ENCODE peak calls at places on chromosomes 3 and 15, in four cellular contexts. W, J, C and M are unnamed samples.

GRCh38 chr15:58282060-58282708 is 144.0 kb downstream of the AQP9 start:
- DNase-seq in J (no peak), C (peak; percentile 24), W (peak; percentile 58), M (no peak)

GRCh38 chr15:74156678-74157411 is 16.7 kb upstream of the ISLR start:
- DNase-seq in J (no peak), C (no peak), W (no peak), M (peak; percentile 3)

GRCh38 chr3:51975857-51976549 is 1.1 kb downstream of the ABHD14A start:
- DNase-seq in W (peak; percentile 50), C (peak; percentile 68), J (no peak), M (peak; percentile 54)

GRCh38 chr15:84570164-84570692 is 30.6 kb upstream of the ZSCAN2 start:
- DNase-seq in C (peak; percentile 65), W (no peak), J (no peak), M (peak; percentile 25)

GRCh38 chr15:78714890-78715289 is 73.9 kb upstream of the CHRNB4 start:
- DNase-seq in C (no peak), J (no peak), W (peak; percentile 38), M (no peak)

GRCh38 chr3:172709776-172710708 is 825 bp downstream of the NCEH1 start:
- DNase-seq in C (peak; percentile 16), J (no peak), W (no peak), M (peak; percentile 39)

GRCh38 chr15:101614761-101615160 is 37.4 kb downstream of the TM2D3 start:
- DNase-seq in J (no peak), W (no peak), C (no peak), M (no peak)

GRCh38 chr3:123735456-123735855 is 148.7 kb downstream of the MYLK start:
- DNase-seq in J (no peak), C (no peak), W (no peak), M (no peak)

GRCh38 chr3:124229836-124230235 is 237.9 kb upstream of the ROPN1 start:
- DNase-seq in C (no peak), J (no peak), W (no peak), M (no peak)

GRCh38 chr3:157436583-157437300 is at the start of gene PTX3:
- DNase-seq in C (no peak), J (no peak), W (no peak), M (peak; percentile 30)

GRCh38 chr15:71806452-71806931 is 3.9 kb upstream of the NR2E3 start:
- DNase-seq in J (no peak), C (no peak), W (no peak), M (no peak)

GRCh38 chr3:169710619-169711018 is 47.1 kb upstream of the MECOM start:
- DNase-seq in C (no peak), W (no peak), J (no peak), M (no peak)

GRCh38 chr3:183435701-183436100 is 7.3 kb upstream of the MCF2L2 start:
- DNase-seq in J (peak; percentile 34), W (no peak), C (no peak), M (no peak)

GRCh38 chr3:161403251-161403650 is 31.9 kb upstream of the SPTSSB start:
- DNase-seq in C (no peak), J (no peak), W (no peak), M (no peak)

GRCh38 chr3:44845528-44846520 is 15.9 kb upstream of the TMEM42 start:
- DNase-seq in J (no peak), W (no peak), C (no peak), M (no peak)

GRCh38 chr15:92803852-92804609 is 96.1 kb upstream of the CHD2 start:
- DNase-seq in C (peak; percentile 72), W (peak; percentile 100), J (peak; percentile 65), M (no peak)

GRCh38 chr3:128488995-128489859 is 3.8 kb downstream of the GATA2 start:
- DNase-seq in C (peak; percentile 54), J (no peak), W (peak; percentile 65), M (peak; percentile 79)

GRCh38 chr3:79767194-79767952 is 425 bp downstream of the ROBO1 start:
- DNase-seq in W (no peak), J (no peak), C (no peak), M (peak; percentile 49)

GRCh38 chr3:42605550-42606173 is 5.2 kb downstream of the NKTR start:
- DNase-seq in J (no peak), W (peak; percentile 45), C (peak; percentile 41), M (no peak)

GRCh38 chr3:29307229-29307796 is 26.4 kb downstream of the RBMS3 start:
- DNase-seq in W (no peak), J (no peak), C (no peak), M (no peak)

GRCh38 chr15:74901612-74902063 is 5.0 kb downstream of the FAM219B start:
- DNase-seq in J (no peak), W (peak; percentile 49), C (peak; percentile 76), M (peak; percentile 81)

GRCh38 chr3:42025388-42026138 is 63.7 kb upstream of the ULK4 start:
- DNase-seq in C (peak; percentile 87), W (no peak), J (no peak), M (peak; percentile 64)

GRCh38 chr3:23806322-23807160 is 786 bp downstream of the UBE2E1 start:
- DNase-seq in W (no peak), J (no peak), C (peak; percentile 74), M (peak; percentile 41)

GRCh38 chr3:49903451-49904424 is at the start of gene MST1R:
- DNase-seq in C (peak; percentile 90), J (peak; percentile 28), W (peak; percentile 27), M (peak; percentile 59)
- TF ChIP-seq BHLHE40 in C (no peak), J (peak; percentile 9), W (peak; percentile 10), M (no peak)

GRCh38 chr3:84439476-84439875 is 519.3 kb upstream of the CADM2 start:
- DNase-seq in J (no peak), C (no peak), W (no peak), M (no peak)

GRCh38 chr3:84444726-84445521 is 513.9 kb upstream of the CADM2 start:
- DNase-seq in W (no peak), J (no peak), C (no peak), M (no peak)

DNA sequence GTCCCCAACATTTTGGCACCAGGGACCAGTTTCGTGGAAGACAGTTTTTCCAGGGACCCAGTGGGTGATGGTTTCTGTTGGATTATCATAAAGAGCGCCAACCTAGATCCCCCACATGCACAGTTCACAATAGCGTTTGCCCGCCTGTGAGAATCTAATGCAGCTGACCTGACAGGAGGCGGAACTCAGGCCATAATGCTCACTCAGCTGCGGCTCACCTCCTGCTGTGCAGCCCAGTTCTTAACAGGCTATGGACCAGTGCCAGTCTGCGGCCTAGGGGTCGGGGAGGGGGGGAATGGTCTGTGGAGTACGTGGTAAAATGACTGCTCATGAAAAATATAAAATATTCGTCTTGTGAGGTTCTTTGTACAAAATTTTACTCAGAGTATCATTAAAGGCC is 518.5 kb upstream of the CADM2 start:
- DNase-seq in J (no peak), C (no peak), W (no peak), M (no peak)
- TF ChIP-seq SP1 in J (no peak), C (no peak), W (no peak), M (no peak)

DNA sequence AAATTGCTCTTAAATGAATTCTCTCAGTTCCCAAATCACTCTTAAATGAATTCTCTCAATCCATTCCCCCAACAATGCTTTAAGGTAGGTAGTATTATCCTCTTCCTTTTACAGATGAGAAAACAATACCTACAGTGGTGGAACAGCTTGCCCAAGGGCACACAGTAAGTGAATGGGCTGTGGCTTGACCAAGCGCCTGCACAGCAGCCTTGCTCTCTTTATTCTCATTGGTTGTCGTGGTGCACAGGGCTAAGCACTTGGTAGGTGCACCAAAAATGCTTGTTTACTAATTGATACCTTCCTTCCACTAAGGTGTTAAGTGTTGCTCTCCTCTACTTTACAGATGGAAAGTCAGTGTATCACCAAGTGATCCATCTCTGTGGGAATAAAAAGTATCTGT is 43.3 kb downstream of the FAM43A start:
- DNase-seq in C (no peak), W (no peak), J (no peak), M (no peak)
- TF ChIP-seq FOXM1 in C (no peak), W (no peak), J (no peak), M (no peak)

GRCh38 chr3:147582642-147583041 is 173.5 kb downstream of the ZIC1 start:
- DNase-seq in W (no peak), C (no peak), J (no peak), M (no peak)
- TF ChIP-seq BHLHE40 in W (no peak), C (no peak), J (no peak), M (no peak)

DNA sequence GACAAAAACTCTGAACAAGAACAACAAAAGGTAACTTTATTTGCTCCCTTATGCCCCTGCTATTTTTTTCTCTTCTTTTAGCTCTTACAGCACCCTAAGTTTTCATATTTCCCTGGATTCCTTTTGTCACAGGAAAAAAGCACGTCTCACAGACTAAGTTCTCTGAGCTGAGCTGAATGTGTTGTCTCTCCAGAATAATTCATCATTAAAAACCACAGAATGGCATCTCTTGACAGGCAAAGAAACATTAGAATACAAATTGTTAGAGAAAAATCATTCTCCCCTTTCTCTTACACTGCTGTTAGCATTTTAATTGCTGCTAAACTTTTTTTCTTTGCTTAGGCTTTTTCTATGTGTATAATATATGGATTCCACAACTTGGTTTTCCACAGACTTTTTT is 48.7 kb upstream of the SECISBP2L start:
- DNase-seq in C (no peak), W (no peak), J (no peak), M (no peak)
- TF ChIP-seq SP1 in C (no peak), W (no peak), J (no peak), M (no peak)

GRCh38 chr3:143099213-143099612 is 20.4 kb upstream of the CHST2 start:
- DNase-seq in J (no peak), C (no peak), W (no peak), M (no peak)
- TF ChIP-seq FOXM1 in J (no peak), C (no peak), W (no peak), M (no peak)

GRCh38 chr15:90868261-90868689 is at the start of gene FURIN:
- DNase-seq in C (peak; percentile 57), W (no peak), J (no peak), M (no peak)
- TF ChIP-seq BHLHE40 in C (no peak), W (no peak), J (no peak), M (no peak)

GRCh38 chr3:129503387-129504010 is 24.9 kb upstream of the RHO start:
- DNase-seq in J (no peak), W (no peak), C (no peak), M (no peak)

GRCh38 chr3:129504471-129505100 is 23.9 kb upstream of the RHO start:
- DNase-seq in J (no peak), W (no peak), C (no peak), M (no peak)

GRCh38 chr3:129501630-129502029 is 26.8 kb upstream of the RHO start:
- DNase-seq in C (no peak), J (no peak), W (no peak), M (no peak)

GRCh38 chr3:129502641-129503386 is 25.6 kb upstream of the RHO start:
- DNase-seq in J (no peak), C (no peak), W (no peak), M (no peak)

DNA sequence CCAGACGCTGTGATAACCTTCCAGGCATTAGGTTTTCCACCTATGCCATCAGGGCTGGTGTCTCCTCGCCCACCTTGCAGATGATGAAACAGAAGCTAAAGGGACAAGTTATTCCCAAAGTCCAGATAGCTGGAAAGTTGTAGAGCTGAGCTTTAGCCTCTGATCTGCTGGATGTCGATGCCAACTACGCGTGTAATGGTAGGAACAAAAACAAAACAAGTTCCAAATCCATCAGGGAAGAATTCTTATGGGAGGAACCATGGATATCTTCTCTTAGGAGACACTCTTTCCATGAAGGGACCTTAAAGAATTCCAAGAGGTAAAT is 28.1 kb upstream of the RHO start:
- DNase-seq in J (no peak), W (no peak), C (no peak), M (no peak)
- TF ChIP-seq SP1 in J (no peak), W (no peak), C (no peak), M (no peak)